ENCODE peak calls at places on chromosomes 7 and 10, in four cellular contexts. One of them, this sample, is unnamed.

GRCh38 chr10:110609592-110609991 is 34.5 kb upstream of the RBM20 start:
- DNase-seq in endodermal cell: no peak
- DNase-seq in stimulated activated CD8-positive, alpha-beta memory T cell treated with anti-CD3 and anti-CD28 coated beads, Interleukin-7, amount 100 ng/mL, for 24 hours: no peak
- DNase-seq in activated naive CD4-positive, alpha-beta T cell treated with anti-CD3 and anti-CD28 coated beads, Interleukin-2, amount 50 U/mL, for 72 hours: no peak
- DNase-seq in this sample: no peak

GRCh38 chr7:28542410-28542809 is 130.1 kb downstream of the CREB5 start:
- DNase-seq in stimulated activated CD8-positive, alpha-beta memory T cell treated with anti-CD3 and anti-CD28 coated beads, Interleukin-7, amount 100 ng/mL, for 24 hours: no peak
- DNase-seq in activated naive CD4-positive, alpha-beta T cell treated with anti-CD3 and anti-CD28 coated beads, Interleukin-2, amount 50 U/mL, for 72 hours: no peak
- DNase-seq in endodermal cell: no peak
- DNase-seq in this sample: no peak

GRCh38 chr7:149871576-149871975 is 2.2 kb upstream of the ATP6V0E2 start:
- DNase-seq in endodermal cell: no peak
- DNase-seq in activated naive CD4-positive, alpha-beta T cell treated with anti-CD3 and anti-CD28 coated beads, Interleukin-2, amount 50 U/mL, for 72 hours: no peak
- DNase-seq in stimulated activated CD8-positive, alpha-beta memory T cell treated with anti-CD3 and anti-CD28 coated beads, Interleukin-7, amount 100 ng/mL, for 24 hours: no peak
- DNase-seq in this sample: no peak

GRCh38 chr7:103348452-103348851 is 1.0 kb downstream of the PSMC2 start:
- DNase-seq in endodermal cell: no peak
- DNase-seq in activated naive CD4-positive, alpha-beta T cell treated with anti-CD3 and anti-CD28 coated beads, Interleukin-2, amount 50 U/mL, for 72 hours: no peak
- DNase-seq in stimulated activated CD8-positive, alpha-beta memory T cell treated with anti-CD3 and anti-CD28 coated beads, Interleukin-7, amount 100 ng/mL, for 24 hours: no peak
- DNase-seq in this sample: no peak

GRCh38 chr7:78530351-78530750 is 731.8 kb downstream of the PHTF2 start:
- DNase-seq in endodermal cell: no peak
- DNase-seq in stimulated activated CD8-positive, alpha-beta memory T cell treated with anti-CD3 and anti-CD28 coated beads, Interleukin-7, amount 100 ng/mL, for 24 hours: no peak
- DNase-seq in activated naive CD4-positive, alpha-beta T cell treated with anti-CD3 and anti-CD28 coated beads, Interleukin-2, amount 50 U/mL, for 72 hours: no peak
- DNase-seq in this sample: no peak

GRCh38 chr10:60384708-60385398 is 4.8 kb downstream of the ANK3 start:
- DNase-seq in activated naive CD4-positive, alpha-beta T cell treated with anti-CD3 and anti-CD28 coated beads, Interleukin-2, amount 50 U/mL, for 72 hours: no peak
- DNase-seq in stimulated activated CD8-positive, alpha-beta memory T cell treated with anti-CD3 and anti-CD28 coated beads, Interleukin-7, amount 100 ng/mL, for 24 hours: no peak
- DNase-seq in endodermal cell: no peak
- DNase-seq in this sample: no peak

GRCh38 chr7:94949532-94949931 is 42.1 kb downstream of the PPP1R9A start:
- DNase-seq in stimulated activated CD8-positive, alpha-beta memory T cell treated with anti-CD3 and anti-CD28 coated beads, Interleukin-7, amount 100 ng/mL, for 24 hours: no peak
- DNase-seq in endodermal cell: no peak
- DNase-seq in activated naive CD4-positive, alpha-beta T cell treated with anti-CD3 and anti-CD28 coated beads, Interleukin-2, amount 50 U/mL, for 72 hours: no peak
- DNase-seq in this sample: no peak

GRCh38 chr10:76303682-76304316 is 872.4 kb downstream of the LRMDA start:
- DNase-seq in activated naive CD4-positive, alpha-beta T cell treated with anti-CD3 and anti-CD28 coated beads, Interleukin-2, amount 50 U/mL, for 72 hours: no peak
- DNase-seq in endodermal cell: peak; percentile 90
- DNase-seq in stimulated activated CD8-positive, alpha-beta memory T cell treated with anti-CD3 and anti-CD28 coated beads, Interleukin-7, amount 100 ng/mL, for 24 hours: no peak
- DNase-seq in this sample: no peak

GRCh38 chr10:63666836-63667383 is 145.7 kb downstream of the REEP3 start:
- DNase-seq in activated naive CD4-positive, alpha-beta T cell treated with anti-CD3 and anti-CD28 coated beads, Interleukin-2, amount 50 U/mL, for 72 hours: no peak
- DNase-seq in endodermal cell: no peak
- DNase-seq in stimulated activated CD8-positive, alpha-beta memory T cell treated with anti-CD3 and anti-CD28 coated beads, Interleukin-7, amount 100 ng/mL, for 24 hours: no peak
- DNase-seq in this sample: no peak

GRCh38 chr7:11786186-11786585 is 45.8 kb downstream of the THSD7A start:
- DNase-seq in stimulated activated CD8-positive, alpha-beta memory T cell treated with anti-CD3 and anti-CD28 coated beads, Interleukin-7, amount 100 ng/mL, for 24 hours: no peak
- DNase-seq in activated naive CD4-positive, alpha-beta T cell treated with anti-CD3 and anti-CD28 coated beads, Interleukin-2, amount 50 U/mL, for 72 hours: no peak
- DNase-seq in endodermal cell: peak; percentile 64
- DNase-seq in this sample: no peak

GRCh38 chr7:134376693-134377092 is 60.0 kb upstream of the SLC35B4 start:
- DNase-seq in activated naive CD4-positive, alpha-beta T cell treated with anti-CD3 and anti-CD28 coated beads, Interleukin-2, amount 50 U/mL, for 72 hours: no peak
- DNase-seq in stimulated activated CD8-positive, alpha-beta memory T cell treated with anti-CD3 and anti-CD28 coated beads, Interleukin-7, amount 100 ng/mL, for 24 hours: no peak
- DNase-seq in endodermal cell: no peak
- DNase-seq in this sample: no peak

GRCh38 chr7:141511370-141512335 is 39.6 kb upstream of the AGK start:
- DNase-seq in activated naive CD4-positive, alpha-beta T cell treated with anti-CD3 and anti-CD28 coated beads, Interleukin-2, amount 50 U/mL, for 72 hours: no peak
- DNase-seq in endodermal cell: peak; percentile 80
- DNase-seq in stimulated activated CD8-positive, alpha-beta memory T cell treated with anti-CD3 and anti-CD28 coated beads, Interleukin-7, amount 100 ng/mL, for 24 hours: no peak
- DNase-seq in this sample: no peak

GRCh38 chr10:44173558-44173894 is 211.4 kb downstream of the CXCL12 start:
- DNase-seq in stimulated activated CD8-positive, alpha-beta memory T cell treated with anti-CD3 and anti-CD28 coated beads, Interleukin-7, amount 100 ng/mL, for 24 hours: no peak
- DNase-seq in endodermal cell: no peak
- DNase-seq in activated naive CD4-positive, alpha-beta T cell treated with anti-CD3 and anti-CD28 coated beads, Interleukin-2, amount 50 U/mL, for 72 hours: no peak
- DNase-seq in this sample: no peak

GRCh38 chr10:61907587-61907986 is 6.1 kb downstream of the ARID5B start:
- DNase-seq in activated naive CD4-positive, alpha-beta T cell treated with anti-CD3 and anti-CD28 coated beads, Interleukin-2, amount 50 U/mL, for 72 hours: no peak
- DNase-seq in endodermal cell: no peak
- DNase-seq in stimulated activated CD8-positive, alpha-beta memory T cell treated with anti-CD3 and anti-CD28 coated beads, Interleukin-7, amount 100 ng/mL, for 24 hours: no peak
- DNase-seq in this sample: no peak

GRCh38 chr10:61974611-61975010 is 73.1 kb downstream of the ARID5B start:
- DNase-seq in stimulated activated CD8-positive, alpha-beta memory T cell treated with anti-CD3 and anti-CD28 coated beads, Interleukin-7, amount 100 ng/mL, for 24 hours: no peak
- DNase-seq in activated naive CD4-positive, alpha-beta T cell treated with anti-CD3 and anti-CD28 coated beads, Interleukin-2, amount 50 U/mL, for 72 hours: no peak
- DNase-seq in endodermal cell: no peak
- DNase-seq in this sample: no peak

GRCh38 chr7:28354601-28355062 is 57.7 kb upstream of the CREB5 start:
- DNase-seq in activated naive CD4-positive, alpha-beta T cell treated with anti-CD3 and anti-CD28 coated beads, Interleukin-2, amount 50 U/mL, for 72 hours: no peak
- DNase-seq in endodermal cell: no peak
- DNase-seq in stimulated activated CD8-positive, alpha-beta memory T cell treated with anti-CD3 and anti-CD28 coated beads, Interleukin-7, amount 100 ng/mL, for 24 hours: no peak
- DNase-seq in this sample: no peak

GRCh38 chr7:81267508-81267907 is 348.7 kb upstream of the SEMA3C start:
- DNase-seq in activated naive CD4-positive, alpha-beta T cell treated with anti-CD3 and anti-CD28 coated beads, Interleukin-2, amount 50 U/mL, for 72 hours: no peak
- DNase-seq in stimulated activated CD8-positive, alpha-beta memory T cell treated with anti-CD3 and anti-CD28 coated beads, Interleukin-7, amount 100 ng/mL, for 24 hours: no peak
- DNase-seq in endodermal cell: no peak
- DNase-seq in this sample: no peak

GRCh38 chr10:947051-947450 is 15.5 kb upstream of the LARP4B start:
- DNase-seq in endodermal cell: no peak
- DNase-seq in activated naive CD4-positive, alpha-beta T cell treated with anti-CD3 and anti-CD28 coated beads, Interleukin-2, amount 50 U/mL, for 72 hours: no peak
- DNase-seq in stimulated activated CD8-positive, alpha-beta memory T cell treated with anti-CD3 and anti-CD28 coated beads, Interleukin-7, amount 100 ng/mL, for 24 hours: no peak
- DNase-seq in this sample: no peak

GRCh38 chr10:114684822-114685209 is 26.7 kb upstream of the ABLIM1 start:
- DNase-seq in stimulated activated CD8-positive, alpha-beta memory T cell treated with anti-CD3 and anti-CD28 coated beads, Interleukin-7, amount 100 ng/mL, for 24 hours: no peak
- DNase-seq in endodermal cell: no peak
- DNase-seq in activated naive CD4-positive, alpha-beta T cell treated with anti-CD3 and anti-CD28 coated beads, Interleukin-2, amount 50 U/mL, for 72 hours: no peak
- DNase-seq in this sample: no peak

GRCh38 chr7:28921822-28922221 is 36.3 kb downstream of the TRIL start:
- DNase-seq in activated naive CD4-positive, alpha-beta T cell treated with anti-CD3 and anti-CD28 coated beads, Interleukin-2, amount 50 U/mL, for 72 hours: no peak
- DNase-seq in stimulated activated CD8-positive, alpha-beta memory T cell treated with anti-CD3 and anti-CD28 coated beads, Interleukin-7, amount 100 ng/mL, for 24 hours: no peak
- DNase-seq in endodermal cell: peak; percentile 66
- DNase-seq in this sample: peak; percentile 6

GRCh38 chr10:2984682-2985081 is 82.7 kb upstream of the PFKP start:
- DNase-seq in activated naive CD4-positive, alpha-beta T cell treated with anti-CD3 and anti-CD28 coated beads, Interleukin-2, amount 50 U/mL, for 72 hours: no peak
- DNase-seq in stimulated activated CD8-positive, alpha-beta memory T cell treated with anti-CD3 and anti-CD28 coated beads, Interleukin-7, amount 100 ng/mL, for 24 hours: no peak
- DNase-seq in endodermal cell: no peak
- DNase-seq in this sample: no peak

GRCh38 chr10:72087969-72088878 is at the start of gene SPOCK2:
- DNase-seq in activated naive CD4-positive, alpha-beta T cell treated with anti-CD3 and anti-CD28 coated beads, Interleukin-2, amount 50 U/mL, for 72 hours: peak; percentile 78
- DNase-seq in stimulated activated CD8-positive, alpha-beta memory T cell treated with anti-CD3 and anti-CD28 coated beads, Interleukin-7, amount 100 ng/mL, for 24 hours: peak; percentile 22
- DNase-seq in endodermal cell: peak; percentile 76
- DNase-seq in this sample: peak; percentile 47

GRCh38 chr10:13450078-13450477 is 78.7 kb downstream of the BEND7 start:
- DNase-seq in stimulated activated CD8-positive, alpha-beta memory T cell treated with anti-CD3 and anti-CD28 coated beads, Interleukin-7, amount 100 ng/mL, for 24 hours: no peak
- DNase-seq in endodermal cell: no peak
- DNase-seq in activated naive CD4-positive, alpha-beta T cell treated with anti-CD3 and anti-CD28 coated beads, Interleukin-2, amount 50 U/mL, for 72 hours: no peak
- DNase-seq in this sample: no peak

GRCh38 chr7:1867326-1867725 is 197.2 kb downstream of the ELFN1 start:
- DNase-seq in activated naive CD4-positive, alpha-beta T cell treated with anti-CD3 and anti-CD28 coated beads, Interleukin-2, amount 50 U/mL, for 72 hours: no peak
- DNase-seq in stimulated activated CD8-positive, alpha-beta memory T cell treated with anti-CD3 and anti-CD28 coated beads, Interleukin-7, amount 100 ng/mL, for 24 hours: no peak
- DNase-seq in endodermal cell: peak; percentile 59
- DNase-seq in this sample: no peak

GRCh38 chr10:112687647-112688046 is 240.6 kb downstream of the VTI1A start:
- DNase-seq in stimulated activated CD8-positive, alpha-beta memory T cell treated with anti-CD3 and anti-CD28 coated beads, Interleukin-7, amount 100 ng/mL, for 24 hours: no peak
- DNase-seq in activated naive CD4-positive, alpha-beta T cell treated with anti-CD3 and anti-CD28 coated beads, Interleukin-2, amount 50 U/mL, for 72 hours: no peak
- DNase-seq in endodermal cell: no peak
- DNase-seq in this sample: no peak

GRCh38 chr10:62581351-62581750 is 207.2 kb downstream of the ZNF365 start:
- DNase-seq in activated naive CD4-positive, alpha-beta T cell treated with anti-CD3 and anti-CD28 coated beads, Interleukin-2, amount 50 U/mL, for 72 hours: no peak
- DNase-seq in stimulated activated CD8-positive, alpha-beta memory T cell treated with anti-CD3 and anti-CD28 coated beads, Interleukin-7, amount 100 ng/mL, for 24 hours: no peak
- DNase-seq in endodermal cell: no peak
- DNase-seq in this sample: no peak

GRCh38 chr7:2266911-2267310 is 24.9 kb downstream of the NUDT1 start:
- DNase-seq in stimulated activated CD8-positive, alpha-beta memory T cell treated with anti-CD3 and anti-CD28 coated beads, Interleukin-7, amount 100 ng/mL, for 24 hours: no peak
- DNase-seq in activated naive CD4-positive, alpha-beta T cell treated with anti-CD3 and anti-CD28 coated beads, Interleukin-2, amount 50 U/mL, for 72 hours: no peak
- DNase-seq in endodermal cell: no peak
- DNase-seq in this sample: no peak

This sample was measured in activated T-helper 1 cell treated with anti-CD3 and anti-CD28 coated beads, Interleukin-2, amount 50 U/mL, for 16 hours.